ENCODE peak calls at places on chromosomes 4 and X, in seven cellular contexts. U, X, Z, J, R, L and C are unnamed samples.

GRCh38 chr4:86895692-86896488 is 3.7 kb upstream of the C4orf36 start:
- DNase-seq in R (peak), L (peak), X (no peak), J (peak), U (peak), Z (peak), C (no peak)

GRCh38 chr4:48025005-48025404 is 8.4 kb downstream of the NIPAL1 start:
- DNase-seq in L (no peak), U (peak), R (no peak), Z (peak), X (no peak), J (no peak), C (no peak)

GRCh38 chrX:26922278-26922677 is 540.9 kb downstream of the PPP4R3C start:
- DNase-seq in J (no peak), R (peak), X (no peak), U (no peak), Z (no peak), L (no peak), C (no peak)

GRCh38 chrX:103817502-103817901 is 14.6 kb downstream of the RAB9B start:
- DNase-seq in L (peak), Z (peak), J (peak), U (peak), X (no peak), R (peak), C (no peak)

GRCh38 chrX:151773434-151773833 is 38.9 kb downstream of the CNGA2 start:
- DNase-seq in R (no peak), X (no peak), Z (no peak), U (no peak), L (no peak), J (no peak), C (no peak)

GRCh38 chr4:163344147-163345050 is 707 bp downstream of the NPY5R start:
- DNase-seq in X (no peak), U (no peak), L (peak), R (no peak), J (no peak), Z (no peak), C (no peak)

GRCh38 chrX:118971552-118971951 is 2.9 kb upstream of the LONRF3 start:
- DNase-seq in U (no peak), Z (no peak), R (peak), L (no peak), J (no peak), X (peak), C (no peak)

GRCh38 chr4:5399790-5400421 is 308.5 kb downstream of the EVC2 start:
- DNase-seq in Z (peak), X (peak), L (peak), R (peak), J (peak), U (peak), C (no peak)

GRCh38 chr4:78627046-78627965 is 75.7 kb downstream of the ANXA3 start:
- DNase-seq in U (no peak), X (no peak), J (no peak), Z (no peak), L (no peak), R (peak), C (no peak)

GRCh38 chrX:31609130-31609529 is 537.3 kb upstream of the FTHL17 start:
- DNase-seq in J (peak), Z (peak), R (peak), L (no peak), U (peak), X (no peak), C (peak)

GRCh38 chrX:721354-721753 is 90.8 kb downstream of the SHOX start:
- DNase-seq in R (no peak), L (no peak), Z (no peak), X (no peak), U (no peak), J (no peak), C (no peak)

GRCh38 chr4:168318266-168318895 is at the start of gene DDX60:
- DNase-seq in L (peak), X (peak), U (peak), R (peak), Z (peak), J (peak), C (peak)

GRCh38 chr4:1384675-1385372 is 21.4 kb downstream of the NKX1-1 start:
- DNase-seq in R (no peak), Z (no peak), L (no peak), U (no peak), J (no peak), X (no peak), C (no peak)

GRCh38 chr4:112189754-112190153 is 41.8 kb upstream of the AP1AR start:
- DNase-seq in X (no peak), U (peak), R (peak), L (no peak), J (no peak), Z (peak), C (no peak)

GRCh38 chrX:110002300-110003166 is at the start of gene TMEM164:
- DNase-seq in Z (peak), J (peak), R (peak), L (peak), U (peak), X (peak), C (no peak)

GRCh38 chr4:120801171-120801758 is 121.3 kb downstream of the PRDM5 start:
- DNase-seq in Z (peak), U (peak), J (no peak), R (no peak), L (no peak), X (no peak), C (no peak)

GRCh38 chrX:119885554-119886428 is 9.9 kb upstream of the AKAP14 start:
- DNase-seq in X (no peak), Z (no peak), L (no peak), J (peak), U (peak), R (peak), C (no peak)

GRCh38 chr4:25826074-25826752 is 36.6 kb downstream of the SEL1L3 start:
- DNase-seq in Z (no peak), R (no peak), X (no peak), U (no peak), J (no peak), L (no peak), C (no peak)

GRCh38 chr4:164648151-164648848 is 105.6 kb upstream of the SMIM31 start:
- DNase-seq in X (no peak), Z (no peak), J (no peak), U (no peak), L (no peak), R (peak), C (peak)

GRCh38 chrX:114932550-114932949 is 84.9 kb downstream of the IL13RA2 start:
- DNase-seq in J (no peak), R (no peak), X (no peak), L (no peak), Z (no peak), U (no peak), C (no peak)

GRCh38 chr4:182921608-182922007 is 4.4 kb upstream of the DCTD start:
- DNase-seq in J (no peak), L (no peak), U (no peak), R (no peak), X (no peak), Z (no peak), C (no peak)

GRCh38 chr4:189121336-189121735 is 819.3 kb upstream of the FRG1 start:
- DNase-seq in J (no peak), X (no peak), Z (no peak), R (no peak), U (no peak), L (no peak), C (no peak)

GRCh38 chr4:165844151-165844550 is 28.9 kb upstream of the TLL1 start:
- DNase-seq in Z (no peak), X (no peak), J (no peak), L (no peak), R (no peak), U (no peak), C (no peak)

GRCh38 chr4:76055005-76055404 is 19.1 kb upstream of the CXCL11 start:
- DNase-seq in X (no peak), U (no peak), Z (no peak), R (no peak), L (no peak), J (peak), C (no peak)

GRCh38 chr4:183249854-183250253 is 70.2 kb downstream of the CLDN22 start:
- DNase-seq in Z (peak), X (no peak), U (peak), J (peak), R (peak), L (peak), C (no peak)

GRCh38 chr4:185624248-185624568 is 88.9 kb upstream of the PDLIM3 start:
- DNase-seq in Z (no peak), J (no peak), U (no peak), L (no peak), R (no peak), X (no peak), C (no peak)

GRCh38 chr4:129261584-129261983 is 165.6 kb downstream of the C4orf33 start:
- DNase-seq in R (no peak), X (no peak), Z (no peak), U (no peak), L (no peak), J (no peak), C (no peak)

GRCh38 chrX:72094894-72095293 is 36.8 kb downstream of the RTL5 start:
- DNase-seq in L (peak), Z (no peak), U (peak), X (no peak), R (no peak), J (peak), C (no peak)

GRCh38 chrX:40444798-40445496 is 135.8 kb upstream of the ATP6AP2 start:
- DNase-seq in Z (no peak), R (peak), X (no peak), L (peak), U (no peak), J (no peak), C (no peak)

GRCh38 chr4:20287246-20287645 is 35.5 kb downstream of the SLIT2 start:
- DNase-seq in Z (peak), R (no peak), L (no peak), U (no peak), X (no peak), J (no peak), C (no peak)

DNA sequence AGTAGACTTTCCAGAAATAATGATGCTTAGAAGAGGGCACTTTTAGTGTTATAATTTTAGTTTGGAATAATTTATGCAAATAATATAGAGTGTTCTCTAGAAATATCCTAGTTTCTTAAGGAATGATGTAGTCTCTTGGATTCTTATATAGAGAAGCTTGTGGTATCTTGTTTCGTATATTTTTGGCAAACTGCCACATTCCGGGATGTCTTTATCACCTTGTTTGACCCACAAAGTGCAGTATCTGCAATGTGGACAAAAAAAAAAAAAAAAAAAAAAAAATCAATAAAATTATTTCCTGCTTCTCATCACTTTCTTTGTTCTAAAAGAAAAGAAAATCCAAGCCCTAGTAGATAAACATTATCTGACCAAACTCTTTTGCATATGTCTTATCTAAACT is 1577.7 kb upstream of the TENM3 start:
- DNase-seq in R (no peak), J (no peak), L (no peak), Z (no peak), X (no peak), U (no peak), C (no peak)
- H3K4me3 ChIP-seq in R (no peak), J (no peak), L (no peak), Z (no peak), X (no peak), U (no peak), C (no peak)

GRCh38 chrX:111543212-111543762 is 31.8 kb downstream of the SERTM2 start:
- DNase-seq in J (no peak), L (peak), Z (no peak), X (no peak), U (no peak), R (no peak), C (no peak)
- H3K4me3 ChIP-seq in J (no peak), L (no peak), Z (no peak), X (no peak), U (no peak), R (no peak), C (no peak)

DNA sequence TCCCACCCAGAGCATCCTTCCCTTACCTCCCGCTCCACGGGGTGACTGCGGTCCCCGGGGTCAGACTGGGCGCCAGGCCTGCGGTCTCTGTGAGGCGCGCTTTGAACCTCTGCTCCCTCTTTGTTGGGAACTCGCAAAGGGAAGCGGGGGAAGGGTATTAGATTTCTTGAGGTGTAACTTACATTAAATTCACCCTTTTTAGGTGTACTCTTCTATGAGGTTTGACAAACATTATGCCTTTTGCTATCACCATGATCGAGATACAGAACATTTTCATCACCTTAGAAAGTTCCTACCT is 569 bp downstream of the DCK start:
- DNase-seq in Z (no peak), X (no peak), L (no peak), J (peak), U (no peak), R (no peak), C (no peak)
- H3K4me3 ChIP-seq in Z (peak), X (peak), L (peak), J (peak), U (peak), R (peak), C (peak)

GRCh38 chr4:73978886-73979285 is 2.9 kb downstream of the PF4 start:
- DNase-seq in X (no peak), U (peak), Z (peak), J (no peak), R (peak), L (no peak), C (no peak)
- H3K4me3 ChIP-seq in X (no peak), U (no peak), Z (no peak), J (no peak), R (no peak), L (no peak), C (no peak)

GRCh38 chrX:22325091-22325490 is 52.4 kb downstream of the CBLL2 start:
- DNase-seq in Z (peak), J (no peak), X (no peak), R (no peak), L (no peak), U (peak), C (no peak)

GRCh38 chrX:22329783-22330182 is 57.1 kb downstream of the CBLL2 start:
- DNase-seq in U (no peak), R (no peak), X (no peak), Z (no peak), L (no peak), J (no peak), C (no peak)
- H3K4me3 ChIP-seq in U (no peak), R (no peak), X (no peak), Z (no peak), L (no peak), J (no peak), C (no peak)

GRCh38 chr4:184350213-184350817 is 124.0 kb downstream of the IRF2 start:
- DNase-seq in Z (no peak), J (no peak), U (no peak), X (no peak), R (no peak), L (no peak), C (no peak)

GRCh38 chr4:184350964-184351363 is 123.4 kb downstream of the IRF2 start:
- DNase-seq in Z (no peak), R (no peak), L (no peak), X (no peak), J (no peak), U (no peak), C (no peak)

GRCh38 chr4:184351560-184352451 is 122.5 kb downstream of the IRF2 start:
- DNase-seq in R (no peak), X (no peak), U (no peak), Z (no peak), J (no peak), L (no peak), C (no peak)

GRCh38 chr4:184355111-184355604 is 119.2 kb downstream of the IRF2 start:
- DNase-seq in Z (peak), J (peak), X (no peak), R (peak), L (no peak), U (peak), C (peak)

GRCh38 chr4:184352891-184353290 is 121.5 kb downstream of the IRF2 start:
- DNase-seq in X (no peak), L (no peak), J (no peak), R (no peak), Z (no peak), U (no peak), C (no peak)
- H3K4me3 ChIP-seq in X (no peak), L (no peak), J (no peak), R (no peak), Z (no peak), U (no peak), C (no peak)

DNA sequence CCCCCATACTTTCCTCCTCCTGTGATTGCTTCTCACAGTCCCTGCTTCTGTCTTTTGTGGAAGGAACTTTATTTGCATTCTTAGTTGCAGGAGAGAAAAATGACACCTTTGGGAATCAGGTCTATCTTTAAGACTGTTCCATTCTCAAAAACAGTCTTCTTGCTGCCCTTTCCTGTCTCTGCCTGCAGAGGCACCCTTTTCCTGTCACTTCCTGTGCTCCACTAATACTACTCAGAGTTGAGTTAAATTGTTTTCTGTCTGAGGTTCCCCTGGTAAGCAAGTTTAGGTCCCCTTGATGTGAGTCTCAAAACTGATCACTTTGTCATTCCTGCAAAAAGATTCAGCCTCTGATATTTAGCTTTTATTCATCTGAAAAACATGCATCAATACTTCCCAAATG is 208.8 kb upstream of the CLNK start:
- DNase-seq in J (no peak), R (peak), X (no peak), Z (peak), U (no peak), L (peak), C (no peak)
- H3K4me3 ChIP-seq in J (no peak), R (no peak), X (no peak), Z (no peak), U (no peak), L (no peak), C (no peak)